ENCODE peak calls at places on chromosome 11, in five cellular contexts. H, Q, W, E and U are unnamed samples.

GRCh38 chr11:121194731-121195596 is 93.9 kb downstream of the TECTA start:
- DNase-seq in Q (peak), H (peak), W (no peak), E (no peak), U (no peak)

GRCh38 chr11:68014157-68014965 is 4.2 kb downstream of the ALDH3B1 start:
- DNase-seq in Q (peak), H (peak), E (peak), W (no peak), U (no peak)

GRCh38 chr11:86938900-86939880 is 16.0 kb downstream of the FZD4 start:
- DNase-seq in W (no peak), Q (no peak), H (no peak), E (no peak), U (no peak)

GRCh38 chr11:101129203-101129943 is at the start of gene PGR:
- DNase-seq in H (no peak), W (peak), Q (peak), E (peak), U (no peak)

GRCh38 chr11:59426361-59427067 is at the start of gene OR5A2:
- DNase-seq in E (no peak), Q (no peak), W (no peak), H (no peak), U (no peak)

GRCh38 chr11:107752508-107752907 is 40.7 kb upstream of the SLN start:
- DNase-seq in Q (no peak), W (no peak), H (no peak), E (no peak), U (no peak)

GRCh38 chr11:84212467-84213390 is 926.6 kb upstream of the CCDC90B start:
- DNase-seq in Q (no peak), W (no peak), H (no peak), E (no peak), U (no peak)

GRCh38 chr11:113417428-113417827 is 29.8 kb downstream of the ANKK1 start:
- DNase-seq in W (no peak), E (no peak), H (no peak), Q (no peak), U (no peak)

GRCh38 chr11:37115963-37116362 is 517.9 kb upstream of the RAG2 start:
- DNase-seq in E (no peak), H (no peak), Q (no peak), W (no peak), U (no peak)

GRCh38 chr11:44811841-44812448 is 85.2 kb downstream of the TSPAN18 start:
- DNase-seq in Q (no peak), H (peak), W (no peak), E (no peak), U (no peak)

GRCh38 chr11:71488086-71488967 is 35.3 kb downstream of the NADSYN1 start:
- DNase-seq in H (peak), Q (no peak), E (no peak), W (no peak), U (peak)

GRCh38 chr11:34749666-34750659 is 129.1 kb downstream of the EHF start:
- DNase-seq in W (peak), Q (no peak), E (peak), H (peak), U (peak)

GRCh38 chr11:23123766-23124165 is 263.5 kb upstream of the CCDC179 start:
- DNase-seq in H (peak), W (no peak), E (no peak), Q (no peak), U (peak)

GRCh38 chr11:106507645-106508306 is 430.3 kb downstream of the AASDHPPT start:
- DNase-seq in H (no peak), Q (no peak), E (no peak), W (no peak), U (no peak)

GRCh38 chr11:65779919-65780769 is 632 bp downstream of the AP5B1 start:
- DNase-seq in W (peak), H (peak), Q (peak), E (peak), U (no peak)

GRCh38 chr11:127074151-127074761 is 73.7 kb upstream of the KIRREL3 start:
- DNase-seq in H (peak), E (peak), W (no peak), Q (peak), U (no peak)

GRCh38 chr11:86069408-86070086 is 663 bp upstream of the PICALM start:
- DNase-seq in H (peak), E (peak), W (no peak), Q (peak), U (peak)

GRCh38 chr11:34825315-34825669 is 90.9 kb downstream of the APIP start:
- DNase-seq in E (no peak), H (no peak), Q (no peak), W (no peak), U (peak)

GRCh38 chr11:71140206-71140919 is 112.0 kb downstream of the SHANK2 start:
- DNase-seq in Q (no peak), H (no peak), E (no peak), W (no peak), U (no peak)

GRCh38 chr11:43842021-43842420 is 38.6 kb upstream of the ALKBH3 start:
- DNase-seq in E (no peak), H (no peak), Q (no peak), W (no peak), U (no peak)

GRCh38 chr11:43830928-43831440 is 49.6 kb upstream of the ALKBH3 start:
- DNase-seq in W (no peak), E (no peak), Q (no peak), H (peak), U (peak)

GRCh38 chr11:3000032-3000961 is 8.2 kb upstream of the NAP1L4 start:
- DNase-seq in W (peak), Q (no peak), H (peak), E (peak), U (peak)

GRCh38 chr11:128837627-128838026 is 29.5 kb downstream of the KCNJ1 start:
- DNase-seq in E (no peak), Q (no peak), H (no peak), W (no peak), U (no peak)

DNA sequence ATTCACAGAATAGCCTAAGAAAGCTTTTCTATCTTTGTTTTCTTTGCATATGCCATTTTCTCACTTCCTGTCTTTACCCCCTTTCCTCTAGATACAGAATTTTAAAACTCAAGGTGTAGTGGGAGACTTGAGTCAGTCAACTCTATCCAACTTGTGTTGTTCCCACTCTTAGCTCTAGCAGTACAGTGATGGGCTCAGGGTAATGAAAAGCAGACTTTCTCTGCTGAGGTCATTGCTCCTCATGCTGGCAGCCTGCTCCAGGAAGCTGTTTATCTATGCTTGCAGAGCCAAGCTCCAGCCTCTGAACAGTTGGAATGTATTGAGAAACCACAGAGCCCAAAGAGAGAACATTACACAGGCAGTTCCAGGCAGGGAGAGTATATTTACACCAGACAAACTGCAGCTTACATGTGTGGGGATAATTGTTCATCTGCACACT is 68.1 kb downstream of the CSTPP1 start:
- DNase-seq in Q (peak), E (peak), H (peak), W (peak), U (peak)
- H3K27ac ChIP-seq in Q (peak), E (no peak), H (peak), W (peak), U (no peak)

GRCh38 chr11:13261600-13262061 is 16.0 kb upstream of the BMAL1 start:
- DNase-seq in Q (no peak), E (no peak), W (no peak), H (peak), U (peak)
- H3K27ac ChIP-seq in Q (no peak), E (peak), W (peak), H (peak), U (peak)

GRCh38 chr11:30564994-30565393 is 21.2 kb downstream of the MPPED2 start:
- DNase-seq in W (no peak), Q (no peak), E (no peak), H (no peak), U (no peak)

GRCh38 chr11:30567148-30567547 is 19.0 kb downstream of the MPPED2 start:
- DNase-seq in Q (no peak), H (no peak), E (no peak), W (no peak), U (no peak)

GRCh38 chr11:30567644-30568043 is 18.5 kb downstream of the MPPED2 start:
- DNase-seq in E (no peak), Q (no peak), W (no peak), H (no peak), U (no peak)

GRCh38 chr11:30566482-30566881 is 19.7 kb downstream of the MPPED2 start:
- DNase-seq in E (no peak), W (no peak), Q (no peak), H (no peak), U (no peak)

GRCh38 chr11:30568933-30569332 is 17.2 kb downstream of the MPPED2 start:
- DNase-seq in Q (no peak), W (no peak), H (no peak), E (no peak), U (no peak)
- H3K27ac ChIP-seq in Q (no peak), W (no peak), H (no peak), E (no peak), U (no peak)

GRCh38 chr11:10573556-10573955 is 5.1 kb upstream of the LYVE1 start:
- DNase-seq in E (no peak), Q (no peak), H (no peak), W (no peak), U (no peak)
- H3K27ac ChIP-seq in E (peak), Q (no peak), H (no peak), W (peak), U (no peak)

GRCh38 chr11:47187723-47188122 is 1.5 kb upstream of the PACSIN3 start:
- DNase-seq in H (peak), Q (no peak), E (no peak), W (no peak), U (no peak)
- H3K27ac ChIP-seq in H (no peak), Q (peak), E (peak), W (peak), U (no peak)

GRCh38 chr11:27473017-27473406 is 422 bp upstream of the LGR4 start:
- DNase-seq in H (no peak), Q (no peak), E (no peak), W (no peak), U (peak)
- H3K27ac ChIP-seq in H (no peak), Q (peak), E (no peak), W (no peak), U (no peak)

GRCh38 chr11:1531418-1531817 is 40.7 kb downstream of the DUSP8 start:
- DNase-seq in E (peak), H (peak), W (no peak), Q (no peak), U (peak)
- H3K27ac ChIP-seq in E (peak), H (peak), W (peak), Q (no peak), U (peak)

GRCh38 chr11:31118566-31118965 is 251.0 kb downstream of the DCDC1 start:
- DNase-seq in W (no peak), E (no peak), Q (no peak), H (no peak), U (no peak)

GRCh38 chr11:31114437-31114836 is 255.1 kb downstream of the DCDC1 start:
- DNase-seq in H (no peak), E (no peak), W (no peak), Q (no peak), U (no peak)

GRCh38 chr11:31117038-31117437 is 252.5 kb downstream of the DCDC1 start:
- DNase-seq in E (no peak), W (no peak), Q (no peak), H (no peak), U (no peak)

GRCh38 chr11:31120428-31120827 is 249.1 kb downstream of the DCDC1 start:
- DNase-seq in E (no peak), W (no peak), H (no peak), Q (no peak), U (no peak)
- H3K27ac ChIP-seq in E (no peak), W (no peak), H (no peak), Q (no peak), U (no peak)

GRCh38 chr11:69066122-69067112 is 17.7 kb downstream of the TPCN2 start:
- DNase-seq in Q (no peak), E (no peak), W (peak), H (no peak), U (no peak)

GRCh38 chr11:69067200-69067599 is 18.5 kb downstream of the TPCN2 start:
- DNase-seq in E (no peak), H (no peak), Q (no peak), W (no peak), U (no peak)

GRCh38 chr11:69063671-69064260 is 15.0 kb downstream of the TPCN2 start:
- DNase-seq in H (no peak), W (no peak), E (peak), Q (no peak), U (no peak)

GRCh38 chr11:69064394-69064957 is 15.7 kb downstream of the TPCN2 start:
- DNase-seq in E (peak), W (peak), H (no peak), Q (no peak), U (no peak)

GRCh38 chr11:69065136-69065710 is 16.5 kb downstream of the TPCN2 start:
- DNase-seq in E (no peak), Q (no peak), H (no peak), W (peak), U (no peak)
- H3K27ac ChIP-seq in E (no peak), Q (no peak), H (no peak), W (no peak), U (no peak)